ENCODE peak calls at places on chromosomes 12 and 14, in seven cellular contexts. V, T, M, U, W, B and Q are unnamed samples.

GRCh38 chr14:95440951-95441350 is 75.5 kb downstream of the SYNE3 start:
- DNase-seq in M (no peak), B (peak; percentile 63), T (no peak), V (no peak), U (no peak), W (peak; percentile 27), Q (no peak)

GRCh38 chr12:92506460-92506859 is 196.3 kb upstream of the PLEKHG7 start:
- DNase-seq in M (no peak), U (no peak), T (no peak), B (no peak), W (no peak), V (no peak), Q (no peak)

GRCh38 chr12:56602239-56602638 is 27.9 kb downstream of the BAZ2A start:
- DNase-seq in W (peak; percentile 26), M (no peak), U (no peak), V (no peak), B (no peak), T (peak; percentile 30), Q (no peak)

GRCh38 chr12:2064078-2064507 is 11.3 kb downstream of the CACNA1C start:
- DNase-seq in W (peak; percentile 68), M (no peak), B (peak; percentile 59), V (no peak), T (peak; percentile 71), U (no peak), Q (no peak)

GRCh38 chr14:102320033-102320660 is 601 bp downstream of the ZNF839 start:
- DNase-seq in M (peak; percentile 61), T (peak; percentile 54), V (no peak), U (peak; percentile 47), B (peak; percentile 56), W (peak; percentile 88), Q (peak; percentile 37)

GRCh38 chr14:55540847-55541773 is 38.9 kb upstream of the KTN1 start:
- DNase-seq in M (no peak), U (no peak), T (no peak), V (no peak), B (peak; percentile 37), W (peak; percentile 60), Q (no peak)

GRCh38 chr12:45730842-45731336 is 1.4 kb downstream of the ARID2 start:
- DNase-seq in M (peak; percentile 25), U (no peak), T (peak; percentile 40), B (peak; percentile 39), V (no peak), W (peak; percentile 52), Q (peak; percentile 22)

GRCh38 chr12:128245106-128245505 is 21.9 kb upstream of the TMEM132C start:
- DNase-seq in U (no peak), V (no peak), M (no peak), T (no peak), W (no peak), B (no peak), Q (no peak)

GRCh38 chr12:47967461-47968430 is 4.3 kb downstream of the TMEM106C start:
- DNase-seq in U (peak; percentile 35), W (peak; percentile 49), T (peak; percentile 63), B (peak; percentile 17), V (no peak), M (no peak), Q (no peak)

GRCh38 chr12:65899289-65899688 is 75.0 kb downstream of the HMGA2 start:
- DNase-seq in W (no peak), M (no peak), V (no peak), B (no peak), T (peak; percentile 62), U (no peak), Q (no peak)

GRCh38 chr12:7090222-7090998 is 1.8 kb downstream of the C1R start:
- DNase-seq in T (peak; percentile 30), W (peak; percentile 59), M (no peak), B (peak; percentile 55), V (no peak), U (no peak), Q (no peak)

GRCh38 chr12:56450241-56450640 is 1.0 kb upstream of the TIMELESS start:
- DNase-seq in M (no peak), B (no peak), T (no peak), W (no peak), V (no peak), U (no peak), Q (no peak)

GRCh38 chr14:70697681-70698080 is 56.0 kb downstream of the TTC9 start:
- DNase-seq in W (peak; percentile 41), M (no peak), V (no peak), B (no peak), U (no peak), T (no peak), Q (no peak)

GRCh38 chr14:34711169-34711568 is 3.2 kb downstream of the CFL2 start:
- DNase-seq in V (no peak), T (peak; percentile 78), B (peak; percentile 94), M (no peak), W (peak; percentile 94), U (no peak), Q (peak; percentile 33)

GRCh38 chr14:93734086-93734822 is 54.0 kb downstream of the PRIMA1 start:
- DNase-seq in U (no peak), V (no peak), T (no peak), B (no peak), M (no peak), W (no peak), Q (no peak)

GRCh38 chr14:42490536-42490935 is 883.9 kb downstream of the LRFN5 start:
- DNase-seq in U (no peak), B (peak; percentile 80), V (no peak), W (peak; percentile 15), T (no peak), M (no peak), Q (no peak)

GRCh38 chr12:75975692-75976091 is 55.9 kb downstream of the PHLDA1 start:
- DNase-seq in B (no peak), T (no peak), W (no peak), M (no peak), U (no peak), V (no peak), Q (no peak)

GRCh38 chr12:120041386-120042231 is 52.6 kb downstream of the BICDL1 start:
- DNase-seq in U (no peak), M (peak; percentile 47), V (no peak), T (no peak), B (no peak), W (no peak), Q (no peak)

GRCh38 chr14:40656301-40656700 is 950.4 kb upstream of the LRFN5 start:
- DNase-seq in M (no peak), B (no peak), U (no peak), T (no peak), W (no peak), V (no peak), Q (no peak)

GRCh38 chr12:100904270-100904669 is 109.7 kb downstream of the ANO4 start:
- DNase-seq in V (no peak), W (peak; percentile 78), B (peak; percentile 51), T (no peak), M (no peak), U (no peak), Q (no peak)

GRCh38 chr12:7130537-7130790 is 293 bp downstream of the CLSTN3 start:
- DNase-seq in V (no peak), B (no peak), M (no peak), U (no peak), T (no peak), W (no peak), Q (no peak)

GRCh38 chr12:21607701-21608100 is 3.1 kb upstream of the GYS2 start:
- DNase-seq in U (no peak), T (peak; percentile 59), W (peak; percentile 33), M (peak; percentile 37), V (no peak), B (peak; percentile 33), Q (no peak)

GRCh38 chr12:95551913-95552516 is 739 bp upstream of the USP44 start:
- DNase-seq in B (no peak), V (no peak), U (no peak), W (no peak), M (peak; percentile 57), T (no peak), Q (no peak)

GRCh38 chr12:53236443-53237111 is 4.6 kb upstream of the RARG start:
- DNase-seq in B (no peak), T (no peak), M (peak; percentile 41), V (no peak), W (no peak), U (no peak), Q (no peak)

GRCh38 chr14:72739446-72740405 is 154.2 kb downstream of the DPF3 start:
- DNase-seq in W (no peak), M (no peak), U (no peak), T (no peak), V (no peak), B (no peak), Q (no peak)

GRCh38 chr12:3244219-3244750 is 167.1 kb downstream of the TSPAN9 start:
- DNase-seq in V (no peak), M (no peak), W (no peak), T (no peak), B (no peak), U (no peak), Q (no peak)
- H3K4me1 ChIP-seq in V (no peaks in the 10 kb centered on the region), M (no peaks in the 10 kb centered on the region), W (no peaks in the 10 kb centered on the region), T (peaks cover 39% of the 10 kb centered on the region), B (no peaks in the 10 kb centered on the region), U (no peaks in the 10 kb centered on the region), Q (peaks cover 86% of the 10 kb centered on the region)

DNA sequence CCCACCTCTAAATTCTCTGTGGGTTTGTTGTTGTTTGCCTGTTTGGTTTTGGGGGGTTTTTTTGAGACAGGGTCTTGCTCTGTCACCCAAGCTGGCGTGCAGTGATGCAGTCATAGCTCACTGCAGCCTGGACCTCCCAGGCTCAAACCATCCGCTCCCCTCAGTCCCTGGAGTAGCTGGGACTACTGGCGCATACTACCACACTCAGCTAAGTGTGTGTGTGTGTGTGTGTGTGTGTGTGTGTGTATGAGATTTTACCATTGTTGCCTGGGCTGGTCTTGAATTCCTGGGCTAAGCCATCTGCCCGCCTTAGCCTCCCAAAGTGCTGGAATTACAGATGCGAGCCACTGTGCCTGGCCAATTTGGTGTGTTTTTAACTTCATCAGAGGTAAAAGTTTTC is 236.1 kb downstream of the SLC41A2 start:
- DNase-seq in U (no peak), V (no peak), W (no peak), M (no peak), B (no peak), T (no peak), Q (no peak)
- H3K4me1 ChIP-seq in U (no peaks in the 10 kb centered on the region), V (no peaks in the 10 kb centered on the region), W (peaks cover 9% of the 10 kb centered on the region), M (peaks cover 45% of the 10 kb centered on the region), B (peaks cover 3% of the 10 kb centered on the region), T (peaks cover 25% of the 10 kb centered on the region), Q (no peaks in the 10 kb centered on the region)

GRCh38 chr14:50001146-50001998 is 108.5 kb downstream of the ARF6 start:
- DNase-seq in M (peak; percentile 80), V (peak; percentile 37), T (peak; percentile 76), W (peak; percentile 99), U (peak; percentile 57), B (peak; percentile 70), Q (no peak)
- H3K4me1 ChIP-seq in M (peaks cover 61% of the 10 kb centered on the region), V (peaks cover 31% of the 10 kb centered on the region), T (peaks cover 35% of the 10 kb centered on the region), W (peaks cover 60% of the 10 kb centered on the region), U (no peaks in the 10 kb centered on the region), B (peaks cover 39% of the 10 kb centered on the region), Q (peaks cover 30% of the 10 kb centered on the region)

DNA sequence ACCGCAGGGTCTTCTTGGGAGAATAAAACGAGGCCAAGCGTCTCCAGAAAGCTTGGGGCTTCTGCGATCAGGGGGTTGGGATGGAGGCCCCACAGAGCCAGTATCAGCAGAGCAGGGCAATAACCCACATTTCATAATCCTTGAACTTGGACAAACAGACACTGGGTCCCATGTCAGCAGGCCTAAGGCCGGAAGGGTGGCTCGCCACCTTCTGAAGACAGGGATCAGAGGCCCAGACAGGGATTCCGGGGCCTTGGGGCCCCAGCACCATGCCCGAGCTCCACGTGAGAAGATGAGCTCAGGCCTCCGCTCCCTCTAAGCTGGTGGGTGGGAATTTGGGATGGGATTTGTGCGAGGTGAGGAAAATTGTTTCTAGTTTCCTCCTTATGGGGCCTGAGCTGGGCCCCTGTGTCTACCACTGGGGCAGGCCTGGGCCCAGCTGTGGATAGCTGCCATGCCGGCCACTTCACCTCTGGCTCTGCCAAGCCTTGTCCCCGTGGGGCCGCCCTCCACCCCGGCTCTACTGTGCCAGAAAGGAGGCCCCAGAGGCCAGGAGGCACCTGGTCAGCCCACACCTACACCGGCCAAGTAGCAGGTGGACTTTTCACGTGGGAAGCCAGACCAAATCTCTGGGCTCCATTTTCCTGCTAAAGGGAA is 67.2 kb upstream of the DLK1 start:
- DNase-seq in V (no peak), U (no peak), T (no peak), M (no peak), B (no peak), W (no peak), Q (no peak)
- H3K4me1 ChIP-seq in V (no peaks in the 10 kb centered on the region), U (no peaks in the 10 kb centered on the region), T (no peaks in the 10 kb centered on the region), M (no peaks in the 10 kb centered on the region), B (peaks cover 4% of the 10 kb centered on the region), W (no peaks in the 10 kb centered on the region), Q (no peaks in the 10 kb centered on the region)